ENCODE peak calls at places on chromosome 15, in eight cellular contexts. H is transverse colon, A is body of pancreas, L is Peyer's patch, D is HCT116, M is right lobe of liver, K is prostate gland, G is uterus. W is an unnamed sample. For H3K36me3, the result is how much of the 10 kb centered on the place peaks cover.

GRCh38 chr15:56732135-56732880 is 1.0 kb downstream of the ZNF280D start:
- DNase-seq in H (peak), L (no peak), G (no peak), D (no peak), K (no peak), M (no peak), A (peak), W (no peak)

GRCh38 chr15:70555713-70556112 is 207.6 kb downstream of the UACA start:
- DNase-seq in A (no peak), H (no peak), M (no peak), G (no peak), L (no peak), D (no peak), K (no peak), W (no peak)

GRCh38 chr15:80567721-80568157 is 127.4 kb upstream of the ABHD17C start:
- DNase-seq in K (peak), H (peak), D (peak), A (peak), G (peak), L (no peak), M (no peak), W (peak)

GRCh38 chr15:59174846-59175831 is 31.5 kb upstream of the LDHAL6B start:
- DNase-seq in D (peak), H (peak), M (peak), L (peak), K (peak), G (peak), A (peak), W (peak)

GRCh38 chr15:40079456-40079855 is 29.2 kb downstream of the BMF start:
- DNase-seq in K (no peak), H (no peak), A (no peak), D (no peak), G (no peak), M (no peak), L (no peak), W (no peak)

GRCh38 chr15:66834863-66835557 is 133.0 kb downstream of the SMAD6 start:
- DNase-seq in K (no peak), A (no peak), M (no peak), L (no peak), D (no peak), H (no peak), G (no peak), W (no peak)

GRCh38 chr15:84079885-84080777 is 155.4 kb upstream of the GOLGA6L4 start:
- DNase-seq in K (peak), G (peak), M (peak), L (peak), D (no peak), A (peak), H (peak), W (peak)

GRCh38 chr15:55277116-55277564 is 12.5 kb downstream of the RAB27A start:
- DNase-seq in H (peak), G (no peak), L (no peak), K (no peak), M (no peak), A (no peak), D (no peak), W (no peak)

GRCh38 chr15:66702770-66703539 is 919 bp downstream of the SMAD6 start:
- DNase-seq in G (no peak), K (no peak), D (no peak), L (peak), M (peak), A (peak), H (peak), W (no peak)

GRCh38 chr15:27017168-27017809 is 46.3 kb downstream of the GABRG3 start:
- DNase-seq in G (no peak), L (no peak), A (peak), M (peak), H (no peak), K (peak), D (no peak), W (peak)

GRCh38 chr15:92952451-92952850 is 52.3 kb downstream of the CHD2 start:
- DNase-seq in D (no peak), M (no peak), G (no peak), L (no peak), K (no peak), H (no peak), A (no peak), W (no peak)

GRCh38 chr15:59157398-59157797 is 49.2 kb upstream of the LDHAL6B start:
- DNase-seq in D (no peak), H (no peak), A (no peak), G (no peak), K (no peak), M (no peak), L (no peak), W (no peak)

GRCh38 chr15:73319460-73320245 is 49.1 kb downstream of the HCN4 start:
- DNase-seq in H (no peak), D (no peak), A (no peak), L (no peak), K (no peak), M (peak), G (no peak), W (no peak)

GRCh38 chr15:40807028-40807887 is at the start of the genes DNAJC17 and ZFYVE19:
- DNase-seq in L (peak), K (peak), A (peak), M (peak), H (peak), D (peak), G (peak), W (peak)

GRCh38 chr15:59594493-59594942 is 17.1 kb upstream of the GCNT3 start:
- DNase-seq in K (no peak), L (no peak), D (no peak), H (peak), M (no peak), A (peak), G (no peak), W (peak)

GRCh38 chr15:74920472-74920871 is 13.8 kb upstream of the FAM219B start:
- DNase-seq in K (no peak), L (no peak), G (no peak), A (no peak), M (no peak), D (no peak), H (no peak), W (no peak)

GRCh38 chr15:35305906-35306305 is 220.8 kb upstream of the NANOGP8 start:
- DNase-seq in A (no peak), L (no peak), G (peak), K (no peak), H (no peak), D (peak), M (no peak), W (peak)

GRCh38 chr15:92634641-92635272 is 20.8 kb downstream of the FAM174B start:
- DNase-seq in K (no peak), A (no peak), M (no peak), G (no peak), L (no peak), D (no peak), H (no peak), W (no peak)

GRCh38 chr15:93706476-93706875 is 524.9 kb upstream of the MCTP2 start:
- DNase-seq in A (no peak), G (no peak), L (no peak), M (no peak), D (no peak), H (no peak), K (no peak), W (no peak)

GRCh38 chr15:96333194-96334016 is 2.9 kb downstream of the NR2F2 start:
- DNase-seq in H (peak), G (no peak), L (no peak), K (no peak), A (peak), M (peak), D (no peak), W (peak)

GRCh38 chr15:82742134-82742533 is 32.5 kb upstream of the AP3B2 start:
- DNase-seq in A (no peak), H (no peak), K (peak), L (no peak), G (no peak), D (no peak), M (no peak), W (no peak)

GRCh38 chr15:81191701-81192100 is 5.0 kb upstream of the IL16 start:
- DNase-seq in L (no peak), H (no peak), A (no peak), M (no peak), D (no peak), G (no peak), K (no peak), W (no peak)

GRCh38 chr15:74863239-74864056 is 9.7 kb downstream of the SCAMP2 start:
- DNase-seq in H (no peak), G (no peak), M (no peak), D (no peak), K (no peak), L (no peak), A (no peak), W (peak)

GRCh38 chr15:38202356-38202755 is 50.3 kb upstream of the SPRED1 start:
- DNase-seq in A (no peak), M (no peak), L (no peak), H (no peak), G (no peak), K (no peak), D (no peak), W (no peak)

GRCh38 chr15:33100314-33100713 is 94.2 kb downstream of the FMN1 start:
- DNase-seq in L (no peak), A (no peak), G (no peak), K (no peak), D (no peak), M (no peak), H (no peak), W (no peak)

GRCh38 chr15:57549935-57550334 is 41.8 kb upstream of the MYZAP start:
- DNase-seq in D (no peak), H (no peak), G (no peak), K (no peak), A (no peak), L (no peak), M (no peak), W (no peak)

GRCh38 chr15:29046281-29046810 is 160.6 kb downstream of the APBA2 start:
- DNase-seq in D (no peak), M (no peak), L (no peak), G (no peak), H (no peak), K (no peak), A (no peak), W (peak)

GRCh38 chr15:36501063-36501678 is 78.3 kb upstream of the CDIN1 start:
- DNase-seq in D (peak), M (no peak), K (peak), H (no peak), A (peak), G (peak), L (no peak), W (peak)

GRCh38 chr15:65584241-65584640 is 26.7 kb downstream of the INTS14 start:
- DNase-seq in D (no peak), K (no peak), H (no peak), A (no peak), L (no peak), G (no peak), M (no peak), W (no peak)

GRCh38 chr15:87942316-87942715 is 314.2 kb downstream of the NTRK3 start:
- DNase-seq in D (no peak), L (no peak), H (no peak), M (no peak), A (no peak), G (no peak), K (no peak), W (no peak)
- TF ChIP-seq CTCF in D (no peak), L (no peak), H (no peak), M (no peak), A (no peak), G (no peak), K (no peak), W (no peak)

GRCh38 chr15:43329222-43329959 is 982 bp downstream of the LCMT2 start:
- DNase-seq in K (peak), A (peak), H (peak), L (no peak), M (peak), D (no peak), G (peak), W (no peak)

GRCh38 chr15:43330780-43331086 is 360 bp upstream of the LCMT2 start:
- DNase-seq in H (no peak), L (no peak), D (no peak), M (no peak), K (no peak), A (no peak), G (no peak), W (no peak)

GRCh38 chr15:43325039-43325438 is 5.3 kb downstream of the LCMT2 start:
- DNase-seq in A (no peak), H (no peak), K (no peak), D (no peak), L (no peak), M (no peak), G (no peak), W (no peak)

DNA sequence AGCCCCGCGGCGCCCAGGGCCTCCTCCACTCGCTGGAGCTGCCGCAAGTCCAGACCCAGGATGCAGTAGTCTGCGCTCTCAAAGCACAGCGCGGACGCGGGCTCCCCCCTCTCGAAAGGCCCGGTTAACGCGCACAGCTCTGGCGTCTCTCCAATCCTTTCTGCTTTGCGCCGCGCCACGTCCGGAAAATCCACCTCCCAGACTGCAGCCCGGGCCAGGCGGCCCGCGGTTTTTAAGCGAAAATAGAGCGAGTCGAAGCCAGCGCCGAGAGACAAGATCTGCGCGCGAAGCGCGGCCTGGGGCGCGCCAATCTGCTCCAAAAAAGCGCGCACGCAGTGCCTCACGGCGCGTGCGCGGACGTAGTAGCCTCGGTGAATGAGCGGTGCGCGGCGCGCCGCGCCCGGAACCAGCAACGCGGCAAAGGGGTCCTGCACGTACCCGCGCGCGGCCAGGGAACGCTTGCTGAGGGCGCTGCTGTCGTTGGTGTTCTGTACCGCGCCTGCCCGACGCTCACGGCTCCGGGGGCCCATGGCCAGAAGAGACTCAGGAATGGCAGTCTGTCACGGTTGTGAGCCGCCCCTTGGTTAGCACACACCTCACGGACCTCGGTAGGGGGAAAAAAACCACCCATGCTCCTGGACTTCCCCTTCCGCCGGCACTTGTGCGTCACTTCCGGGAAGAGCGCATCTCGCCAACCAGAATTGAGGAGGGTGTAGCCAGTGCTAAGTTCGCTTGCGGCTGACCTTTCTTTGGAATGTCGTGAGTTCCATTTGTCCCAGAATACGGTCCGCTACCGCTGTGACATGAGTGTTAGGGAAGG is at the start of gene LCMT2:
- DNase-seq in M (peak), L (peak), G (peak), D (peak), A (peak), H (peak), K (peak), W (peak)
- TF ChIP-seq POLR2A in M (peak), L (peak), G (peak), D (peak), A (peak), H (peak), K (peak), W (peak)

GRCh38 chr15:49709815-49710214 is 89.0 kb downstream of the DTWD1 start:
- DNase-seq in L (no peak), D (no peak), H (no peak), A (no peak), G (no peak), K (no peak), M (no peak), W (no peak)

GRCh38 chr15:49712846-49713450 is 92.1 kb downstream of the DTWD1 start:
- DNase-seq in H (no peak), K (no peak), L (no peak), M (no peak), G (no peak), D (no peak), A (no peak), W (no peak)

GRCh38 chr15:49712162-49712561 is 91.3 kb downstream of the DTWD1 start:
- DNase-seq in G (no peak), M (no peak), L (no peak), K (no peak), H (no peak), A (no peak), D (no peak), W (no peak)

GRCh38 chr15:49706805-49707204 is 86.0 kb downstream of the DTWD1 start:
- DNase-seq in K (no peak), A (no peak), L (no peak), G (no peak), D (no peak), M (no peak), H (no peak), W (no peak)

DNA sequence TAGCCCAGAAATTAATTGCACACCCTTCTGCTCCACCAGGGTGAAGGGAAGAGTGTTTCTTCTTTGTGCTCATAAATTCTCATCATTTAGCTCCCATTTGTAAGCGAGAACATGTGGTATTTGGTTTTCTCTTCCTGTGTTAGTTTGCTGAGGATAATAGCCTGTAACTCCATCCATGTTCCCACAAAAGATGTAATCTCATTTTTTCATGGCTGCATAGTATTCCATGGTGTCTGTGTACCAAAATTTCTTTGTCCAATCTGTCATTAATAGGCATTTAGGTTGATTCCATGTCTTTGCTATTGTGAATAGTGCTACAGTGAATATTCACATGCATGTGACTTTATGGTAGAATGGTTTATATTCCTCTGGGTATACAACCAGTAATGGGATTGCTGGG is 86.8 kb downstream of the DTWD1 start:
- DNase-seq in D (no peak), K (no peak), L (no peak), G (no peak), A (no peak), H (no peak), M (no peak), W (no peak)
- H3K36me3 ChIP-seq in D (under half), K (under half), L (under half), G (under half), A (under half), H (under half), M (under half), W (under half)

GRCh38 chr15:42133892-42134502 is 22.4 kb downstream of the PLA2G4F start:
- DNase-seq in G (no peak), K (no peak), H (peak), L (peak), M (peak), A (peak), D (peak), W (peak)
- TF ChIP-seq CTCF in G (no peak), K (peak), H (peak), L (no peak), M (peak), A (peak), D (peak), W (peak)

GRCh38 chr15:45165536-45165935 is 22.2 kb downstream of the SHF start:
- DNase-seq in M (no peak), H (no peak), D (no peak), L (no peak), A (no peak), G (no peak), K (no peak), W (no peak)

GRCh38 chr15:45168751-45169551 is 18.8 kb downstream of the SHF start:
- DNase-seq in M (no peak), K (no peak), H (no peak), L (peak), D (no peak), A (no peak), G (no peak), W (no peak)

GRCh38 chr15:45168286-45168685 is 19.5 kb downstream of the SHF start:
- DNase-seq in D (no peak), K (no peak), H (no peak), A (no peak), G (no peak), M (no peak), L (peak), W (no peak)

GRCh38 chr15:45167631-45168205 is 20.0 kb downstream of the SHF start:
- DNase-seq in H (no peak), D (no peak), L (no peak), K (no peak), M (no peak), A (no peak), G (no peak), W (no peak)

DNA sequence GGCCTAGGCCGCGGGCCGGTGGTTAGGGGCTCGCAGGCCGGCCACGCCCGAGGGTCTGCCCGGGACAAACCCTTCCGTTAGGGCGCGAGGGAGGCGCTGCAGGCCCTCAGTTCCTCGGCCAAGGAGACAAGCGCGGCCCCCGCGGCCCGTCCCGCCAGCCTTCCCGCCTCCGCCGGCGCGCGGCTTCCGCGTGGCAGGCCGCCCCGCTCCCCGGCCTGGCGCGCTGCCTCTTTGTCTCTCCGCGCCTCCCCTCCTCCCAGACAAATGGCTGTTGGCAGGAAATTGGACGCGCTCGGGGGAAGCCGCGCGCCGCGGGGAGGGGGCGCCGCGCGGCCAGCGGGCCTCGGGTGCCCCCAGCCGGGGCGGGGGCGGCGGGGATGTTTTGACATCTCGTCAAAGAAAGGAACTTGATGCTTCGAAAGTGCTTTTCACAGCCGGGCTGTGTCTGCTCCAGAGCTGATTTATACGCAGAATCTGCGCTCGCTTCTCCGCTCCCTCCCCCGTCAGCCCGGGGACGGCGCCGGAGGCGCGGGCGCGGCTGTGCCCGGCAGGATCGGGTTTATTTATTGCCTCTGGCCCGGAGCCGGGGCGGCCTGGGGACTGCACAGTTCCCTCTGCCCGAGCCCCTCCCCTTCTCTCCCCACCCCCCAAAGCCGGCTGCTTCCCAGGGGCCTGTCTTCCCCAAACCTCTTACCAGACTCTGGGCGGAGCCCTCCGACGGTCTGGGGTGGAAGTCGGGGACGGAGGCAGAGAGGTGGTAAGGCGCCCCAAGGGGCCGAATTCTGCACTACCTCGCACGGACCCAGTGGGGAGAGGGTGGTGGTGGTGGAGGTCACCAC is 20.8 kb downstream of the SHF start:
- DNase-seq in K (peak), L (peak), M (peak), A (peak), G (peak), D (peak), H (peak), W (peak)
- TF ChIP-seq POLR2A in K (peak), L (peak), M (peak), A (peak), G (peak), D (no peak), H (peak), W (peak)

DNA sequence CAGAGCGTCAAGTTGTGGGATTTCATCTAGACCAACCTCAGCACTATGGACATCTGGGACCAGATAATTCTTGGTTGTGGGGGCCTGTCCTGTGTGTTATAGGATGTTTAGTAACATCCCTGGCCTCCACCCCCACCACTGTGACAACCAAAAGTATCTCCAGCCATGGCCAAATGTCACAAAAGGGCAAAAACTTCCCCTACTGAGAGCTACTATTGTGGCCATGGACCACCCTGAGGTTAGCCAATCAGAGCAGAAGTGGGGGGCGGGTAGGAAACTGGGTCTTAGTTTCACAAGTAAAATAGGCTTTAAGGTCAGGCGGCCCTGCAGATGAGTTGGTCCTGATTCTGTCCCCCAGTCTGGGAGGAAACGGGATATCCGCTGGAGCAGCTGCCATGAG is 25.4 kb downstream of the KIF7 start:
- DNase-seq in G (no peak), H (no peak), K (no peak), L (no peak), M (no peak), D (no peak), A (no peak), W (no peak)
- H3K36me3 ChIP-seq in G (under half), H (under half), K (under half), L (under half), M (under half), D (under half), A (under half), W (under half)

GRCh38 chr15:62452016-62452415 is 286.9 kb upstream of the C2CD4B start:
- DNase-seq in M (no peak), D (no peak), A (no peak), L (no peak), K (no peak), H (no peak), G (no peak), W (no peak)
- TF ChIP-seq CTCF in M (no peak), D (no peak), A (no peak), L (no peak), K (no peak), H (no peak), G (no peak), W (no peak)

W was measured in adrenal gland.